ENCODE peak calls at places on chromosomes 2 and 18, in ten cellular contexts. R, W, Z, V, T, O, Q, K, F and A are unnamed samples. For H3K9me3 and H3K4me1, the result is how much of the 10 kb centered on the place peaks cover.

GRCh38 chr2:241570961-241571581 is 12.5 kb downstream of the BOK start:
- DNase-seq in R (no peak), W (no peak), Z (no peak), V (no peak), T (no peak), O (no peak), Q (no peak), K (peak), F (peak), A (no peak)

GRCh38 chr2:197145471-197146056 is 165.0 kb downstream of the ANKRD44 start:
- DNase-seq in R (no peak), W (no peak), Z (no peak), V (no peak), T (peak), O (no peak), Q (no peak), K (no peak), F (no peak), A (peak)

GRCh38 chr18:48409591-48410094 is 460 bp upstream of the ZBTB7C start:
- DNase-seq in R (peak), W (peak), Z (peak), V (no peak), T (no peak), O (peak), Q (no peak), K (peak), F (no peak), A (no peak)

GRCh38 chr2:138780451-138780880 is 276 bp upstream of the NXPH2 start:
- DNase-seq in R (no peak), W (no peak), Z (no peak), V (no peak), T (no peak), O (peak), Q (peak), K (no peak), F (no peak), A (no peak)

GRCh38 chr18:29874519-29875098 is 1167.9 kb downstream of the DSC3 start:
- DNase-seq in R (no peak), W (no peak), Z (peak), V (peak), T (no peak), O (peak), Q (peak), K (no peak), F (no peak), A (no peak)

GRCh38 chr2:159960413-159960812 is 102.0 kb downstream of the PLA2R1 start:
- DNase-seq in R (no peak), W (no peak), Z (peak), V (peak), T (no peak), O (no peak), Q (no peak), K (no peak), F (no peak), A (no peak)

GRCh38 chr2:231764752-231765151 is 16.3 kb downstream of the PDE6D start:
- DNase-seq in R (no peak), W (no peak), Z (no peak), V (no peak), T (no peak), O (no peak), Q (no peak), K (no peak), F (no peak), A (no peak)

GRCh38 chr2:1625281-1626001 is 118.9 kb downstream of the PXDN start:
- DNase-seq in R (no peak), W (no peak), Z (peak), V (peak), T (no peak), O (no peak), Q (peak), K (peak), F (peak), A (no peak)

GRCh38 chr2:205590759-205591158 is 91.5 kb upstream of the NRP2 start:
- DNase-seq in R (peak), W (no peak), Z (peak), V (peak), T (no peak), O (no peak), Q (no peak), K (no peak), F (no peak), A (no peak)

GRCh38 chr2:54042908-54043620 is 72.3 kb upstream of the PSME4 start:
- DNase-seq in R (no peak), W (no peak), Z (no peak), V (no peak), T (no peak), O (no peak), Q (no peak), K (no peak), F (no peak), A (no peak)

GRCh38 chr2:30992781-30993180 is 145.5 kb downstream of the GALNT14 start:
- DNase-seq in R (no peak), W (no peak), Z (no peak), V (no peak), T (no peak), O (no peak), Q (no peak), K (no peak), F (no peak), A (no peak)

GRCh38 chr2:108968619-108969018 is 20.4 kb downstream of the EDAR start:
- DNase-seq in R (no peak), W (no peak), Z (no peak), V (no peak), T (peak), O (no peak), Q (no peak), K (no peak), F (no peak), A (no peak)

GRCh38 chr2:36734304-36734703 is 37.8 kb downstream of the VIT start:
- DNase-seq in R (no peak), W (no peak), Z (peak), V (peak), T (no peak), O (no peak), Q (no peak), K (no peak), F (no peak), A (no peak)

GRCh38 chr18:75343389-75343788 is 84.1 kb downstream of the SMIM21 start:
- DNase-seq in R (no peak), W (no peak), Z (no peak), V (no peak), T (no peak), O (peak), Q (peak), K (no peak), F (no peak), A (no peak)

GRCh38 chr2:233362742-233363141 is 8.4 kb downstream of the DGKD start:
- DNase-seq in R (no peak), W (no peak), Z (no peak), V (no peak), T (no peak), O (no peak), Q (no peak), K (no peak), F (no peak), A (no peak)

GRCh38 chr2:232368311-232368731 is 10.2 kb upstream of the ALPP start:
- DNase-seq in R (no peak), W (no peak), Z (peak), V (peak), T (no peak), O (no peak), Q (peak), K (no peak), F (peak), A (no peak)

GRCh38 chr18:1513519-1513918 is 608.8 kb downstream of the ADCYAP1 start:
- DNase-seq in R (no peak), W (no peak), Z (peak), V (no peak), T (no peak), O (no peak), Q (no peak), K (no peak), F (no peak), A (no peak)

GRCh38 chr2:232479341-232480200 is 8.1 kb downstream of the ECEL1 start:
- DNase-seq in R (no peak), W (peak), Z (no peak), V (no peak), T (no peak), O (no peak), Q (no peak), K (peak), F (peak), A (no peak)

GRCh38 chr2:7060156-7060555 is 142.9 kb downstream of the RNF144A start:
- DNase-seq in R (no peak), W (no peak), Z (no peak), V (no peak), T (no peak), O (no peak), Q (no peak), K (no peak), F (no peak), A (no peak)

GRCh38 chr2:112924855-112925254 is 13.9 kb downstream of the IL37 start:
- DNase-seq in R (no peak), W (no peak), Z (no peak), V (no peak), T (peak), O (no peak), Q (no peak), K (no peak), F (no peak), A (no peak)

GRCh38 chr2:234677758-234678538 is 181.1 kb upstream of the ARL4C start:
- DNase-seq in R (peak), W (no peak), Z (peak), V (peak), T (no peak), O (no peak), Q (no peak), K (no peak), F (no peak), A (no peak)

GRCh38 chr2:166269322-166269721 is 106.4 kb downstream of the SCN9A start:
- DNase-seq in R (no peak), W (no peak), Z (no peak), V (no peak), T (no peak), O (no peak), Q (no peak), K (no peak), F (no peak), A (no peak)

GRCh38 chr18:61543518-61543917 is 210.3 kb downstream of the CDH20 start:
- DNase-seq in R (no peak), W (no peak), Z (no peak), V (no peak), T (no peak), O (no peak), Q (no peak), K (no peak), F (no peak), A (no peak)

GRCh38 chr2:132664096-132664495 is 5.9 kb downstream of the LYPD1 start:
- DNase-seq in R (no peak), W (no peak), Z (no peak), V (peak), T (no peak), O (no peak), Q (no peak), K (no peak), F (no peak), A (no peak)
- H3K9me3 ChIP-seq in R (under half), W (under half), Z (under half), V (under half), T (under half), O (under half), Q (under half), K (under half), F (under half), A (under half)

GRCh38 chr2:164831180-164831579 is 10.4 kb downstream of the COBLL1 start:
- DNase-seq in R (no peak), W (no peak), Z (no peak), V (no peak), T (no peak), O (no peak), Q (no peak), K (no peak), F (no peak), A (no peak)
- H3K4me1 ChIP-seq in R (under half), W (under half), Z (under half), V (under half), T (under half), O (under half), Q (under half), K (under half), F (under half), A (under half)

DNA sequence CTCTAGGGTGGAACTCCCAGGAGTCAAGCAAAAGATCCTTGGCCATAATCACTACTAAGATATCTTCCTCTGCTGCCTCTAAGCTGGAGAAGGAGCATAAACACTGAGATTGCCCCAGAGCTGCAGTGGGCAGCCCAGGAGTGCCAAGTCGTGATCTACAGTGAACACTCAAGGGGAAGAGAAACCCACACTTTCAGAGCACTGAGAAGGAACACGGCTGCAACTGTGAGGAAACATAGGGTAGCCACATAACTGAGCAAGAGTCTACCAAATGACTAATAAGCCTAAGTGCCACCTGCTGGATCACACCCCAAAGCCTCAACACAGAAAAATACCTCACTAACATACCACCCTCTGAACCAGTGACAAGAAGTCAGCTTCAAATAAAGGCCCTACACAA is 79.6 kb upstream of the RAB12 start:
- DNase-seq in R (no peak), W (no peak), Z (no peak), V (no peak), T (no peak), O (no peak), Q (no peak), K (no peak), F (no peak), A (no peak)
- H3K9me3 ChIP-seq in R (under half), W (under half), Z (under half), V (under half), T (under half), O (under half), Q (under half), K (under half), F (under half), A (under half)

GRCh38 chr2:66700181-66700686 is 265.3 kb downstream of the MEIS1 start:
- DNase-seq in R (no peak), W (no peak), Z (no peak), V (no peak), T (no peak), O (no peak), Q (peak), K (no peak), F (no peak), A (no peak)

GRCh38 chr2:66696856-66697255 is 261.9 kb downstream of the MEIS1 start:
- DNase-seq in R (no peak), W (no peak), Z (no peak), V (peak), T (no peak), O (no peak), Q (no peak), K (no peak), F (no peak), A (no peak)

GRCh38 chr2:66697346-66697745 is 262.4 kb downstream of the MEIS1 start:
- DNase-seq in R (no peak), W (no peak), Z (no peak), V (no peak), T (no peak), O (no peak), Q (no peak), K (no peak), F (no peak), A (no peak)

GRCh38 chr2:66699481-66700180 is 264.7 kb downstream of the MEIS1 start:
- DNase-seq in R (no peak), W (no peak), Z (no peak), V (no peak), T (no peak), O (no peak), Q (no peak), K (no peak), F (no peak), A (no peak)

GRCh38 chr2:66698879-66699278 is 264.0 kb downstream of the MEIS1 start:
- DNase-seq in R (no peak), W (no peak), Z (no peak), V (no peak), T (no peak), O (no peak), Q (no peak), K (no peak), F (no peak), A (no peak)
- H3K4me1 ChIP-seq in R (under half), W (under half), Z (under half), V (under half), T (under half), O (under half), Q (under half), K (under half), F (half or more), A (under half)

DNA sequence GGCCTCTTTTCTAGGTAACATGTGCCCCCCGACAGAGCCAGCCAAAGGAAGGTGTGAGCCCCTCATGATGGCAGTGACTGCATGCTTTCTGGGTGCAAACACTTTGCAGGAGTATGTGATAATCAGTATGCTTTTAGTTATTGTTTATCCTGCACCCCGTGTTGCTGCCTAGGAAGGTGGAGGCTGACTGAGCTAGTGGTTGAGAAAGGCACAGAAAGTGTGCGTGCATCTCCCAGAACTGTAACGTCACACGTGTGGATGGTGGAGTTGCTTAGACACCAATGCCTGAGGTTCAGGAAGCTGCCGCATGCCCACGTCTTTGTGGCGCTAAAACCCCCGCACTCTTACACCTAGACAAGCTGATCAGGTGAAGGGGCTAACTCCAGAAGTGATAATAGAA is 580 bp downstream of the MC2R start:
- DNase-seq in R (no peak), W (no peak), Z (no peak), V (no peak), T (no peak), O (no peak), Q (no peak), K (no peak), F (no peak), A (no peak)
- H3K9me3 ChIP-seq in R (under half), W (under half), Z (under half), V (under half), T (under half), O (under half), Q (under half), K (under half), F (under half), A (under half)

DNA sequence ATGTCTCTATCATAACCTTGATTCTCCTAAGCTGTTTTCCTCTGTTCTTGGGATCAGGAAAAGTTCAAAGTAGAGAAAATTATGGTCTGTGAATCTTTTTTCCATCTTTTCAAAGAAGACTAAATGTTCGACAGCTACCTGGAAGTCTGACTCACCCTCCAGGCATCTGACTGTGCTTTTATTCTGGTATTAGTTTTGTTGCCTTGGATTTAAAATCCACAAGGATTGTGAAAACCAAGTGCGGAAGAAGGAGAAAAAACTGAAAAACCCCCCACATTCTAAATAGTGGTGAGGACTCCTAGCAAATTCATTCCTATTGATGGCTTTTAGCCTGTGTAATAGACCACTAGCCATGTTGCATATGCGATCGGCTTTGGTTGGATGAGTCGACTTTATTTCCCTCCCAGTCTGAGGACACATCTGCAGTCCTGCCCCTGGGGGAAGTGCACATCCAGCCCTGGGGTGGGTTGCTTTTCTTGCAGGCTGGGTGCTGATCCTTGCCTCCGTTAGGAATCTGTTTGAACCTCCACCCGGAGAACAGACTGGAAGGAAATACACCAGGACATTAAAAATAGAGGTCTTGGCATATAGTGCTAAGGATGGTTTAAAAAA is 16.9 kb downstream of the LDLRAD4 start:
- DNase-seq in R (peak), W (no peak), Z (no peak), V (no peak), T (no peak), O (no peak), Q (no peak), K (peak), F (no peak), A (no peak)
- H3K4me1 ChIP-seq in R (under half), W (under half), Z (under half), V (under half), T (under half), O (under half), Q (under half), K (under half), F (under half), A (under half)

DNA sequence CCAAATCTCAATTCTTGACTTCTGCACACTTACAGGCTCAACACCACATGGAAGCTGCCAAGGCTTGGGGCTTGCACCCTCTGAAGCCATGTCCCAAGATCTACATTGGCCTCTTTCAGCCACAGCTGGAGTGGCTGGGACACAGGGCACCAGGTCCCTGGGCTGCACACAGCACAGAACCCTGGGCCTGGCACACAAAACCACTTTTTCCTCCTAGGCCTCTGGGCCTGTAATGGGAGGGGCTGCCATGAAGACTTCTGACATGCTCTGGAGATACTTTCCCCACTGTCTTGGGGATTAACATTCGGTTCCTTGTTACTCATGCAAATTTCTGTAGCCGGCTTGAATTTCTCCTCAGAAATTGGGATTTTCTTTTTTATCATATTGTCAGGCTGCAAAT is 29.9 kb downstream of the SP9 start:
- DNase-seq in R (no peak), W (no peak), Z (no peak), V (no peak), T (no peak), O (no peak), Q (no peak), K (no peak), F (no peak), A (no peak)
- H3K9me3 ChIP-seq in R (under half), W (under half), Z (under half), V (under half), T (under half), O (under half), Q (under half), K (under half), F (under half), A (under half)